ENCODE peak calls at places on chromosomes 11 and 22, in seven cellular contexts. Y is heart left ventricle, L is brain microvascular endothelial cell, K is AG04450, P is body of pancreas, Z is Peyer's patch, V is PC-3. E is an unnamed sample.
A peak's percentile ranks its signal among the peaks of the same experiment; 100 is the strongest.

GRCh38 chr11:61609970-61610347 is 29.1 kb upstream of the SYT7 start:
- DNase-seq in Y (no peak), L (no peak), K (no peak), P (no peak), Z (no peak), V (peak; percentile 28), E (no peak)

GRCh38 chr11:44626645-44627044 is 61.2 kb downstream of the CD82 start:
- DNase-seq in Y (peak; percentile 8), L (no peak), K (no peak), P (no peak), Z (no peak), V (no peak), E (no peak)

GRCh38 chr11:76680517-76681425 is 10.2 kb upstream of the LRRC32 start:
- DNase-seq in Y (peak; percentile 78), L (peak; percentile 54), K (no peak), P (peak; percentile 63), Z (peak; percentile 77), V (peak; percentile 81), E (peak; percentile 32)

GRCh38 chr22:22164541-22165272 is 79.9 kb upstream of the VPREB1 start:
- DNase-seq in Y (no peak), L (no peak), K (no peak), P (no peak), Z (no peak), V (no peak), E (no peak)

GRCh38 chr11:122814401-122814800 is 23.9 kb upstream of the CRTAM start:
- DNase-seq in Y (no peak), L (no peak), K (no peak), P (no peak), Z (no peak), V (peak; percentile 48), E (no peak)

GRCh38 chr11:86726118-86726748 is 53.8 kb upstream of the ME3 start:
- DNase-seq in Y (no peak), L (no peak), K (no peak), P (no peak), Z (no peak), V (peak; percentile 87), E (no peak)

GRCh38 chr22:49705216-49705600 is 122.5 kb downstream of the BRD1 start:
- DNase-seq in Y (no peak), L (no peak), K (no peak), P (no peak), Z (peak; percentile 10), V (no peak), E (no peak)

GRCh38 chr22:48376936-48377335 is 1450.7 kb downstream of the BRD1 start:
- DNase-seq in Y (no peak), L (no peak), K (no peak), P (no peak), Z (peak; percentile 8), V (no peak), E (no peak)

GRCh38 chr22:50019316-50019715 is 6.8 kb upstream of the IL17REL start:
- DNase-seq in Y (no peak), L (no peak), K (no peak), P (no peak), Z (peak; percentile 27), V (no peak), E (no peak)

GRCh38 chr11:73662445-73663157 is 16.2 kb downstream of the PLEKHB1 start:
- DNase-seq in Y (no peak), L (no peak), K (no peak), P (no peak), Z (peak; percentile 37), V (peak; percentile 36), E (no peak)

GRCh38 chr11:43830928-43831440 is 49.6 kb upstream of the ALKBH3 start:
- DNase-seq in Y (no peak), L (peak; percentile 99), K (peak; percentile 98), P (no peak), Z (peak; percentile 55), V (peak; percentile 97), E (peak; percentile 1)

GRCh38 chr11:105202844-105203548 is 63.4 kb upstream of the CARD18 start:
- DNase-seq in Y (no peak), L (no peak), K (no peak), P (peak; percentile 18), Z (no peak), V (peak; percentile 70), E (no peak)

GRCh38 chr22:25929479-25929878 is 187.5 kb downstream of the MYO18B start:
- DNase-seq in Y (no peak), L (no peak), K (no peak), P (no peak), Z (no peak), V (no peak), E (no peak)

GRCh38 chr11:108871152-108871551 is 206.3 kb downstream of the DDX10 start:
- DNase-seq in Y (peak; percentile 25), L (peak; percentile 67), K (peak; percentile 3), P (no peak), Z (peak; percentile 46), V (peak; percentile 71), E (no peak)

GRCh38 chr22:45129703-45130524 is 33.8 kb upstream of the NUP50 start:
- DNase-seq in Y (no peak), L (no peak), K (no peak), P (no peak), Z (no peak), V (no peak), E (no peak)

GRCh38 chr22:32745251-32745995 is 56.1 kb upstream of the TIMP3 start:
- DNase-seq in Y (peak; percentile 68), L (no peak), K (no peak), P (no peak), Z (peak; percentile 56), V (peak; percentile 2), E (no peak)

GRCh38 chr11:119470316-119471266 is 47.6 kb upstream of the THY1 start:
- DNase-seq in Y (no peak), L (peak; percentile 64), K (peak; percentile 83), P (no peak), Z (no peak), V (peak; percentile 93), E (no peak)

DNA sequence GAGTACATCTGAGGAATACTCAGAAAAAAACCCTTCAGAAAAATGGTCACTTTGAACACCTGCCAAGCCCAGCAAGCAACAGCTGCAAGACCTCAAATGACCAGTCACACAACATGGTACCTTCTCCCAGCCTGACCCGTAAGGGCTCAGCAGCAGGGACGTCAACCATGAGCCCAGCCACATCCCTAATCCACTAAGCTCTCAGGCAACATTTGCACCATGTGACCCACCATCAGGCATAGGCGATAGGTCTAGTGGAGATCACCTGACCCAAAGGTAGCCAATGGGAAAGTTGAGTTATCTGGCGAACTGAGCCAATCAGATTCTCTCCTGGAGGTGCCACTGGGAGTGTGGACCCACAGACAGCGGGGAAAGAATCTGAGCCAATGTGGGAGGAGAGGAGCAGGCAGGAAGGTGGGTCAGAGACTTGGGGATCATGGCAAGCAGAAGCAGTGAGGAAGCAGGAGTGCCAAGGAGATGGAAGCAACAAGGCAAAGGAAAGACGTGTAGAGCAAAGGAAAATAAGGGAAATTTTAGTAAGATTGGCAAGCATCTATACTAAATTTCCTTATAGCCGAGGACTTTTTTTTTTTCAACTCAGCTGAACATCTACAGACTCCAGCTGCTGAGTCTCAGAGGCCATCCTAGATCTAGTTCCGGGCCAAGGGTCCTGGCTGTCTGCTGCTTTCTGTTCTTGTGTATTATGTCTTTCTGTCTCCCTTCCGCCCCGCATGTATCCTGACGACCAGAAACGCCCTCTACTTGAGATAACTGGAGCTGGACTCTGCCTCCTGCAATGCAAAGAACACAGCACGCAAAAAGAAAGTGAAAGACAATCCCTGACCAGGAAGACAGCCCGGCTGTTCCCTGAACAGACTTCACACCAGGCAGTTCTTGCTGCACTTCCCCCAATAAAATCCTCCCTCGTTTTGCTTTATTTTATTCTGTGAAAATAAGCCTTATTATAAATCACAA is 11.0 kb upstream of the PLAAT2 start:
- DNase-seq in Y (peak; percentile 46), L (peak; percentile 87), K (peak; percentile 72), P (no peak), Z (peak; percentile 89), V (no peak), E (no peak)
- H3K27ac ChIP-seq in Y (peak overlapping the region; percentile 61), L (peak overlapping the region; percentile 4), K (peak overlapping the region; percentile 66), P (peak overlapping the region; percentile 19), Z (peak overlapping the region; percentile 33), V (no peak overlapping the region), E (no peak overlapping the region)

DNA sequence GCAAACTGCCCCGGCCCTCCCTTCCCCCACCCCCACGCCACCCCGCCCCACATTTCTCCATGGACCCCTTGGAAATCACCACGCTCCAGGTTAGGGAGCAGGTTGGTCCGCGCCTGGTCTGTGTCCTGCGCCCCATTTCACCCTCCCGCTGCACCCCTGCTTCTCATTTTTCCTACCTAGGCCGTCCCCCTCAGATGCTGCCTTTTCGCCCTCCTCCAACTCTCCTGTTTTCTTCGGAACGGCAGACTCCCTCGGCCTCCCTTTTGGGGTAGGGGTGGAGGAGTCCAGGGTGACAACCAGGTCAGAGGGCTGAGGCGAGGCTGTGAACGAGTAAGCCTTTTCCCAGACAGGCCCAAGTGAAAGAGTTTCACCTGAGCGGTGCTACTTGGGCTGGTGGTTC is 893 bp upstream of the SCN4B start:
- DNase-seq in Y (no peak), L (no peak), K (no peak), P (no peak), Z (no peak), V (no peak), E (no peak)
- H3K27me3 ChIP-seq in Y (no peaks in the 10 kb centered on the region), L (peaks cover 74% of the 10 kb centered on the region), K (peaks cover 82% of the 10 kb centered on the region), P (no peaks in the 10 kb centered on the region), Z (no peaks in the 10 kb centered on the region), V (peaks cover 83% of the 10 kb centered on the region), E (peaks cover 74% of the 10 kb centered on the region)

DNA sequence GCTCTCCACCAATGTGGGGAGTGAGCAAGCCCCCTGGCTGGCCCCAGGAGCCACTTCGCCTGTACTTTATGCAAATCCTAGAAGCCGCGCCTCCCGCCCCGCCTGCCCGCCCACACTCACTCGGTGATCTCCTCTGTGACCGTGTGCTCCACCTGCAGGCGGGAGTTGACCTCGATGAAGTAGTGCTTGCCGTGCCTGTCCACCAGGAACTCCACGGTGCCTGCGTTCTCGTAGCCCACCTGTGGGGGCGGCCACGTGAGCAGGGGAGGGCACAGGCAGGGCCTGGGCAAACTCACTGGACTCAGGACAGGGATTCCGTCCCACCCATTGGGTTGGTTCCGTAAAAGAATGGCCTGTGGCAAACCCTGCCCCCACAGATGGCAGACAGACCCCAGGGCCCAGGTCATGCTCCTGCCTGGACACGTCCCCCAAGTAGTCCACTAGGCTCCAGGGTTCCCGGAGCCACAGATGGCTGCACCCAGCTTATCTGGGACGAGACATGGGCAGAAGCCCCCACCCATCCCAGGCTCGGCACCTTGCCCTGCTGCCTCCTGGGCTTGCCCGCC is 11.9 kb downstream of the LRFN4 start:
- DNase-seq in Y (no peak), L (no peak), K (no peak), P (peak; percentile 81), Z (peak; percentile 93), V (peak; percentile 87), E (peak; percentile 70)
- TF ChIP-seq CTCF in Y (no peak), L (peak; percentile 43), K (no peak), P (peak; percentile 66), Z (peak; percentile 67), V (peak; percentile 82), E (peak; percentile 81)

DNA sequence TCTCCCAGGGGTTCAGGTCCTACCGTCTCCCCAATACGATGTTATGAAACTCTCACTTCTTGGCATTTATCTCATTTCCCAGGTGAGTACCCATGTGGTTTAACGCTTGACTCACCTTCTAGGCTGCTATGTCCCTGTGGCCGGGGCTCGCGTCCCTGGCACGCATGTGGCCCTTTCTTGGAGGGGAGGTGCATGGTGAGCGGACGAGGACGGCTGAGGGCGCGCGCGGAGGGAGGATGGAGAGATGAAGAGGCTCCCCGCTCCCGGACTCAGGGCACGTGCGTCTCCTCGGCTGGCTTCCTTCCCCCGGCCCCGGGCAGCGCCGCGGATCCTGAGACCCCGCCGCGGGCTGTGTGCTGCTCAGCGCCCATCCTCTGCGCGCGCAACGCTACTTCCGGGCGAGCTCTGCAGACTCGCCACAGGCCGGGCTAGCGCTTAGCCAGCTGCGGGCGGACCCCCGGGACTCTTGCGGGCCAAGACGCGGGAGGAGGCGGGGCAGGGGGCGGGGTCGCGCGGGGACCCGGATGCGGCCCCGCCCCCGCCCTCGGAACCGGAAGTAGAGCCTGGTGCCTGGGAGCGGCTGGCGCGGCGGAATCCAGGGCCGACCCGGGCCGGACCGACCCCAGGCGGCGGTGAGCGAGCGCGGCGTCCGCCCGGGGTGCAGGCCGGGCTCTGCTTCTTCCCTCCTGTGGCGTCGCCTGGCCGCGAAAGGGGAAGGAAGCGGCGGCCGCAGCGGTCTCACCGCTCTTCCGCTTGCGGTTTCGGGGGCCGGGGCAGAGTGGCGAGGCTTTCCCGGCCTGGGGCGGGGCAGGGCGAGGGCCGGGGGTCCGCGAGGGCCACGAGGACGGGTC is at the start of gene CTTN:
- DNase-seq in Y (peak; percentile 88), L (peak; percentile 68), K (peak; percentile 59), P (peak; percentile 85), Z (peak; percentile 84), V (peak; percentile 88), E (peak; percentile 52)
- H3K27ac ChIP-seq in Y (peak within 1 kb of the TSS; percentile 81), L (peak within 1 kb of the TSS; percentile 91), K (peak within 1 kb of the TSS; percentile 84), P (peak within 1 kb of the TSS; percentile 85), Z (peak within 1 kb of the TSS; percentile 67), V (peak within 1 kb of the TSS; percentile 86), E (no peak within 1 kb of the TSS)